ENCODE peak calls at places on chromosomes 2 and 18, in six cellular contexts. One of them, this sample, is unnamed.

GRCh38 chr2:226661789-226662545 is 137.7 kb downstream of the IRS1 start:
- DNase-seq in gastrocnemius medialis: peak
- DNase-seq in body of pancreas: peak
- DNase-seq in kidney: peak
- DNase-seq in HL-60: no peak
- DNase-seq in heart left ventricle: peak
- DNase-seq in this sample: peak

GRCh38 chr2:122056853-122057252 is 301.4 kb downstream of the TSN start:
- DNase-seq in gastrocnemius medialis: no peak
- DNase-seq in body of pancreas: no peak
- DNase-seq in kidney: no peak
- DNase-seq in HL-60: no peak
- DNase-seq in heart left ventricle: no peak
- DNase-seq in this sample: no peak

GRCh38 chr18:11733031-11733430 is 44.0 kb downstream of the GNAL start:
- DNase-seq in gastrocnemius medialis: peak
- DNase-seq in body of pancreas: peak
- DNase-seq in kidney: peak
- DNase-seq in HL-60: peak
- DNase-seq in heart left ventricle: peak
- DNase-seq in this sample: no peak

GRCh38 chr18:3261393-3262233 is at the start of gene MYL12B:
- DNase-seq in gastrocnemius medialis: peak
- DNase-seq in body of pancreas: peak
- DNase-seq in kidney: peak
- DNase-seq in HL-60: peak
- DNase-seq in heart left ventricle: peak
- DNase-seq in this sample: no peak

GRCh38 chr18:13914756-13915155 is 580 bp downstream of the MC2R start:
- DNase-seq in gastrocnemius medialis: no peak
- DNase-seq in body of pancreas: no peak
- DNase-seq in kidney: no peak
- DNase-seq in HL-60: no peak
- DNase-seq in heart left ventricle: no peak
- DNase-seq in this sample: no peak

GRCh38 chr2:172046866-172047265 is 38.4 kb upstream of the DLX1 start:
- DNase-seq in gastrocnemius medialis: no peak
- DNase-seq in body of pancreas: no peak
- DNase-seq in kidney: no peak
- DNase-seq in HL-60: no peak
- DNase-seq in heart left ventricle: no peak
- DNase-seq in this sample: no peak

GRCh38 chr2:237931205-237931721 is 35.6 kb upstream of the UBE2F start:
- DNase-seq in gastrocnemius medialis: no peak
- DNase-seq in body of pancreas: no peak
- DNase-seq in kidney: no peak
- DNase-seq in HL-60: no peak
- DNase-seq in heart left ventricle: no peak
- DNase-seq in this sample: no peak

GRCh38 chr18:25144835-25145234 is 207.1 kb downstream of the ZNF521 start:
- DNase-seq in gastrocnemius medialis: no peak
- DNase-seq in body of pancreas: no peak
- DNase-seq in kidney: no peak
- DNase-seq in HL-60: no peak
- DNase-seq in heart left ventricle: peak
- DNase-seq in this sample: no peak

GRCh38 chr2:177391822-177392372 is 676 bp upstream of the AGPS start:
- DNase-seq in gastrocnemius medialis: no peak
- DNase-seq in body of pancreas: no peak
- DNase-seq in kidney: no peak
- DNase-seq in HL-60: no peak
- DNase-seq in heart left ventricle: no peak
- DNase-seq in this sample: no peak

GRCh38 chr2:180715044-180715443 is 265.4 kb upstream of the UBE2E3 start:
- DNase-seq in gastrocnemius medialis: no peak
- DNase-seq in body of pancreas: no peak
- DNase-seq in kidney: no peak
- DNase-seq in HL-60: no peak
- DNase-seq in heart left ventricle: no peak
- DNase-seq in this sample: no peak

GRCh38 chr2:127143851-127144782 is 37.2 kb upstream of the BIN1 start:
- DNase-seq in gastrocnemius medialis: no peak
- DNase-seq in body of pancreas: no peak
- DNase-seq in kidney: peak
- DNase-seq in HL-60: no peak
- DNase-seq in heart left ventricle: no peak
- DNase-seq in this sample: no peak

GRCh38 chr18:45785015-45785597 is 40.4 kb upstream of the SIGLEC15 start:
- DNase-seq in gastrocnemius medialis: no peak
- DNase-seq in body of pancreas: no peak
- DNase-seq in kidney: no peak
- DNase-seq in HL-60: no peak
- DNase-seq in heart left ventricle: peak
- DNase-seq in this sample: no peak

GRCh38 chr18:49697757-49698595 is 115.4 kb downstream of the ACAA2 start:
- DNase-seq in gastrocnemius medialis: no peak
- DNase-seq in body of pancreas: no peak
- DNase-seq in kidney: no peak
- DNase-seq in HL-60: no peak
- DNase-seq in heart left ventricle: peak
- DNase-seq in this sample: no peak

GRCh38 chr18:49691177-49691608 is 122.1 kb downstream of the ACAA2 start:
- DNase-seq in gastrocnemius medialis: no peak
- DNase-seq in body of pancreas: no peak
- DNase-seq in kidney: no peak
- DNase-seq in HL-60: no peak
- DNase-seq in heart left ventricle: no peak
- DNase-seq in this sample: peak

GRCh38 chr2:62344472-62344871 is 148.6 kb downstream of the B3GNT2 start:
- DNase-seq in gastrocnemius medialis: no peak
- DNase-seq in body of pancreas: no peak
- DNase-seq in kidney: no peak
- DNase-seq in HL-60: no peak
- DNase-seq in heart left ventricle: no peak
- DNase-seq in this sample: no peak

GRCh38 chr2:170711774-170712652 is 3.1 kb upstream of the SP5 start:
- DNase-seq in gastrocnemius medialis: no peak
- DNase-seq in body of pancreas: peak
- DNase-seq in kidney: no peak
- DNase-seq in HL-60: no peak
- DNase-seq in heart left ventricle: no peak
- DNase-seq in this sample: no peak
- TF ChIP-seq CTCF in gastrocnemius medialis: no peak
- TF ChIP-seq CTCF in body of pancreas: no peak
- TF ChIP-seq CTCF in kidney: no peak
- TF ChIP-seq CTCF in HL-60: no peak
- TF ChIP-seq CTCF in heart left ventricle: no peak
- TF ChIP-seq CTCF in this sample: no peak

GRCh38 chr2:130911996-130912395 is 75.3 kb downstream of the ARHGEF4 start:
- DNase-seq in gastrocnemius medialis: no peak
- DNase-seq in body of pancreas: no peak
- DNase-seq in kidney: no peak
- DNase-seq in HL-60: no peak
- DNase-seq in heart left ventricle: no peak
- DNase-seq in this sample: no peak
- H3K27ac ChIP-seq in gastrocnemius medialis: no peak
- H3K27ac ChIP-seq in body of pancreas: no peak
- H3K27ac ChIP-seq in kidney: no peak
- H3K27ac ChIP-seq in HL-60: no peak
- H3K27ac ChIP-seq in heart left ventricle: no peak
- H3K27ac ChIP-seq in this sample: no peak

GRCh38 chr2:235498556-235499305 is 4.9 kb downstream of the AGAP1 start:
- DNase-seq in gastrocnemius medialis: no peak
- DNase-seq in body of pancreas: peak
- DNase-seq in kidney: no peak
- DNase-seq in HL-60: no peak
- DNase-seq in heart left ventricle: no peak
- DNase-seq in this sample: no peak
- TF ChIP-seq CTCF in gastrocnemius medialis: no peak
- TF ChIP-seq CTCF in body of pancreas: peak
- TF ChIP-seq CTCF in kidney: peak
- TF ChIP-seq CTCF in HL-60: no peak
- TF ChIP-seq CTCF in heart left ventricle: no peak
- TF ChIP-seq CTCF in this sample: no peak

DNA sequence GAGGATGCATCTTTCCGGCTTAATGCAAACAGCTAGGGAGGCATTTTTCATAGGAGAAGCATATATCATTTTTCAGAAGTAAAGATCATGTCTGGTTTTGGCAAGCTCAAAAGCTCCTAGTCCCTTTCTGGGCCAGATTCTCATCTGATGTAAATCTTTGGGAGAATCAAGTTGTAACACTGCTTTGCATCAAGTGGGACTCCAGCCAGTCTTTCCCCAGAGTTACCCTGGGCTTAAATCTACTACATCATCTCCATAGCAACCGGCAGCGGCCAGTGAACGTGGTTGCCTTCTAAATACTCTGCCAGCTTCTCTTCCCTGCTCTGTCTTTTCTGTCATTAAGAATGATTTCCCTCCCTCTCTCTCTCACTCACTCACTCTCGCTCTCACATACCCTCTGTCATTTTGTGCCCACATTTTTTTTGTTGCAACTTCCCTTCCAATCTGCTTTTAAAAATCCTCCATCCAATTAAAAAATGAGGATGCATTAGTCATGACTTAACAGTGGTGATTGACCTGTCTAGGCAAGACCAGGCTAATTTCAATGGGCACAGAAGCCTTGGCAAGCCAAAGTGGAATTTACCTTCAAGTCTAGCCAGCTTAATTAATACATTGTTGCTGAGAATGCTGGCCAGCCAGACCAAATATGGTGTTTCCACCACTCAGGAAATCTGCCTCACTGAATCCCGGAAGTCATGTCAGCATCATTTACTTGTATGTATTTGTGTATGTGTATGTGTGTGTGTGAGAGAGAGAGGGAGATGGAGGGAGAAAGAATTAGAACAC is 93.0 kb downstream of the NRP2 start:
- DNase-seq in gastrocnemius medialis: no peak
- DNase-seq in body of pancreas: no peak
- DNase-seq in kidney: no peak
- DNase-seq in HL-60: no peak
- DNase-seq in heart left ventricle: no peak
- DNase-seq in this sample: no peak
- H3K27ac ChIP-seq in gastrocnemius medialis: no peak
- H3K27ac ChIP-seq in body of pancreas: no peak
- H3K27ac ChIP-seq in kidney: no peak
- H3K27ac ChIP-seq in HL-60: no peak
- H3K27ac ChIP-seq in heart left ventricle: no peak
- H3K27ac ChIP-seq in this sample: no peak

GRCh38 chr2:47907097-47907781 is 941 bp upstream of the FBXO11 start:
- DNase-seq in gastrocnemius medialis: no peak
- DNase-seq in body of pancreas: peak
- DNase-seq in kidney: no peak
- DNase-seq in HL-60: no peak
- DNase-seq in heart left ventricle: no peak
- DNase-seq in this sample: no peak
- TF ChIP-seq CTCF in gastrocnemius medialis: no peak
- TF ChIP-seq CTCF in body of pancreas: no peak
- TF ChIP-seq CTCF in kidney: no peak
- TF ChIP-seq CTCF in HL-60: no peak
- TF ChIP-seq CTCF in heart left ventricle: peak
- TF ChIP-seq CTCF in this sample: no peak

GRCh38 chr2:1644427-1644826 is 99.9 kb downstream of the PXDN start:
- DNase-seq in gastrocnemius medialis: no peak
- DNase-seq in body of pancreas: no peak
- DNase-seq in kidney: peak
- DNase-seq in HL-60: no peak
- DNase-seq in heart left ventricle: no peak
- DNase-seq in this sample: no peak

GRCh38 chr2:1640301-1641135 is 103.8 kb downstream of the PXDN start:
- DNase-seq in gastrocnemius medialis: no peak
- DNase-seq in body of pancreas: no peak
- DNase-seq in kidney: no peak
- DNase-seq in HL-60: no peak
- DNase-seq in heart left ventricle: no peak
- DNase-seq in this sample: no peak

GRCh38 chr2:1643220-1643619 is 101.1 kb downstream of the PXDN start:
- DNase-seq in gastrocnemius medialis: no peak
- DNase-seq in body of pancreas: no peak
- DNase-seq in kidney: no peak
- DNase-seq in HL-60: no peak
- DNase-seq in heart left ventricle: no peak
- DNase-seq in this sample: no peak

GRCh38 chr2:1641498-1641897 is 102.8 kb downstream of the PXDN start:
- DNase-seq in gastrocnemius medialis: no peak
- DNase-seq in body of pancreas: no peak
- DNase-seq in kidney: no peak
- DNase-seq in HL-60: no peak
- DNase-seq in heart left ventricle: no peak
- DNase-seq in this sample: no peak

GRCh38 chr2:1642066-1642861 is 102.1 kb downstream of the PXDN start:
- DNase-seq in gastrocnemius medialis: no peak
- DNase-seq in body of pancreas: no peak
- DNase-seq in kidney: no peak
- DNase-seq in HL-60: no peak
- DNase-seq in heart left ventricle: no peak
- DNase-seq in this sample: no peak
- H3K27ac ChIP-seq in gastrocnemius medialis: no peak
- H3K27ac ChIP-seq in body of pancreas: no peak
- H3K27ac ChIP-seq in kidney: no peak
- H3K27ac ChIP-seq in HL-60: no peak
- H3K27ac ChIP-seq in heart left ventricle: no peak
- H3K27ac ChIP-seq in this sample: peak

This sample was measured in thoracic aorta.